ENCODE peak calls at places on chromosomes 16 and 17, in four cellular contexts. One of them, this sample, is unnamed.

GRCh38 chr16:324451-325334 is 27.8 kb downstream of the AXIN1 start:
- DNase-seq in PC-9: no peak
- DNase-seq in HCT116: no peak
- DNase-seq in fibroblast of lung: no peak
- DNase-seq in this sample: no peak

GRCh38 chr16:24673155-24673554 is 56.3 kb upstream of the TNRC6A start:
- DNase-seq in PC-9: no peak
- DNase-seq in HCT116: no peak
- DNase-seq in fibroblast of lung: no peak
- DNase-seq in this sample: no peak

GRCh38 chr17:83125515-83126274 is 46.3 kb downstream of the METRNL start:
- DNase-seq in PC-9: peak; percentile 60
- DNase-seq in HCT116: no peak
- DNase-seq in fibroblast of lung: no peak
- DNase-seq in this sample: no peak

GRCh38 chr17:32568673-32569072 is 81.9 kb downstream of the CDK5R1 start:
- DNase-seq in PC-9: no peak
- DNase-seq in HCT116: no peak
- DNase-seq in fibroblast of lung: no peak
- DNase-seq in this sample: no peak

GRCh38 chr17:51580869-51581268 is 320.5 kb downstream of the UTP18 start:
- DNase-seq in PC-9: no peak
- DNase-seq in HCT116: no peak
- DNase-seq in fibroblast of lung: no peak
- DNase-seq in this sample: no peak

GRCh38 chr17:82334622-82335394 is 1.2 kb upstream of the SECTM1 start:
- DNase-seq in PC-9: peak; percentile 50
- DNase-seq in HCT116: no peak
- DNase-seq in fibroblast of lung: peak; percentile 46
- DNase-seq in this sample: no peak

GRCh38 chr17:30379303-30380105 is 777 bp downstream of the CPD start:
- DNase-seq in PC-9: no peak
- DNase-seq in HCT116: no peak
- DNase-seq in fibroblast of lung: no peak
- DNase-seq in this sample: peak; percentile 14

GRCh38 chr16:9033125-9033830 is 58.2 kb upstream of the HAPSTR1 start:
- DNase-seq in PC-9: peak; percentile 59
- DNase-seq in HCT116: peak; percentile 74
- DNase-seq in fibroblast of lung: peak; percentile 78
- DNase-seq in this sample: peak; percentile 82

GRCh38 chr17:67558740-67559380 is 158.9 kb upstream of the NOL11 start:
- DNase-seq in PC-9: no peak
- DNase-seq in HCT116: no peak
- DNase-seq in fibroblast of lung: no peak
- DNase-seq in this sample: no peak

GRCh38 chr17:44794699-44795413 is 35.2 kb downstream of the GJC1 start:
- DNase-seq in PC-9: peak; percentile 83
- DNase-seq in HCT116: peak; percentile 73
- DNase-seq in fibroblast of lung: peak; percentile 86
- DNase-seq in this sample: peak; percentile 68

GRCh38 chr17:68600123-68600880 is 865 bp downstream of the FAM20A start:
- DNase-seq in PC-9: no peak
- DNase-seq in HCT116: no peak
- DNase-seq in fibroblast of lung: no peak
- DNase-seq in this sample: no peak
- TF ChIP-seq EZH2 in PC-9: no peak
- TF ChIP-seq EZH2 in HCT116: no peak
- TF ChIP-seq EZH2 in fibroblast of lung: peak; percentile 90
- TF ChIP-seq EZH2 in this sample: peak; percentile 96

GRCh38 chr17:71334041-71334781 is 786.6 kb upstream of the SOX9 start:
- DNase-seq in PC-9: no peak
- DNase-seq in HCT116: no peak
- DNase-seq in fibroblast of lung: peak; percentile 39
- DNase-seq in this sample: no peak
- H3K27ac ChIP-seq in PC-9: no peak overlapping the region
- H3K27ac ChIP-seq in HCT116: no peak overlapping the region
- H3K27ac ChIP-seq in fibroblast of lung: no peak overlapping the region
- H3K27ac ChIP-seq in this sample: no peak overlapping the region

GRCh38 chr16:54286330-54287017 is at the start of gene IRX3:
- DNase-seq in PC-9: peak; percentile 88
- DNase-seq in HCT116: peak; percentile 66
- DNase-seq in fibroblast of lung: peak; percentile 43
- DNase-seq in this sample: peak; percentile 97
- TF ChIP-seq EZH2 in PC-9: no peak
- TF ChIP-seq EZH2 in HCT116: no peak
- TF ChIP-seq EZH2 in fibroblast of lung: peak; percentile 71
- TF ChIP-seq EZH2 in this sample: no peak

DNA sequence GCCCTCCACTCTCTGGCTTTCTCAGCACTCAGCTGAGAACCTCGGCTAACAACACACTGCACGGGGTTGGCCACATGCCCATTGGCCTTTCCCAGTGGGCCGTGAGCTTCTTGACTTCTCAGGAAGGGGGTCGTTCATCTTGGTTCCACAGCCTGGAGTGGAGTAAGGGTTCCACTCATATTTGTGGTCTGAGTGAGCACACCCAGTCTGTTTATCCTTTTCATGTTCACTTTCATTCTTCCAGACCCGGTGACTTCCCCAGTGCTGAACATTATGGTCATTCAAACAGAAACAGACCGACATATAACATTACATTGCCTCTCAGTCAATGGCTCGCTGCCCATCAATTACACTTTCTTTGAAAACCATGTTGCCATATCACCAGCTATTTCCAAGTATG is 8.2 kb downstream of the MILR1 start:
- DNase-seq in PC-9: no peak
- DNase-seq in HCT116: no peak
- DNase-seq in fibroblast of lung: peak; percentile 63
- DNase-seq in this sample: no peak
- H3K27ac ChIP-seq in PC-9: no peak overlapping the region
- H3K27ac ChIP-seq in HCT116: no peak overlapping the region
- H3K27ac ChIP-seq in fibroblast of lung: peak overlapping the region; percentile 52
- H3K27ac ChIP-seq in this sample: no peak overlapping the region

DNA sequence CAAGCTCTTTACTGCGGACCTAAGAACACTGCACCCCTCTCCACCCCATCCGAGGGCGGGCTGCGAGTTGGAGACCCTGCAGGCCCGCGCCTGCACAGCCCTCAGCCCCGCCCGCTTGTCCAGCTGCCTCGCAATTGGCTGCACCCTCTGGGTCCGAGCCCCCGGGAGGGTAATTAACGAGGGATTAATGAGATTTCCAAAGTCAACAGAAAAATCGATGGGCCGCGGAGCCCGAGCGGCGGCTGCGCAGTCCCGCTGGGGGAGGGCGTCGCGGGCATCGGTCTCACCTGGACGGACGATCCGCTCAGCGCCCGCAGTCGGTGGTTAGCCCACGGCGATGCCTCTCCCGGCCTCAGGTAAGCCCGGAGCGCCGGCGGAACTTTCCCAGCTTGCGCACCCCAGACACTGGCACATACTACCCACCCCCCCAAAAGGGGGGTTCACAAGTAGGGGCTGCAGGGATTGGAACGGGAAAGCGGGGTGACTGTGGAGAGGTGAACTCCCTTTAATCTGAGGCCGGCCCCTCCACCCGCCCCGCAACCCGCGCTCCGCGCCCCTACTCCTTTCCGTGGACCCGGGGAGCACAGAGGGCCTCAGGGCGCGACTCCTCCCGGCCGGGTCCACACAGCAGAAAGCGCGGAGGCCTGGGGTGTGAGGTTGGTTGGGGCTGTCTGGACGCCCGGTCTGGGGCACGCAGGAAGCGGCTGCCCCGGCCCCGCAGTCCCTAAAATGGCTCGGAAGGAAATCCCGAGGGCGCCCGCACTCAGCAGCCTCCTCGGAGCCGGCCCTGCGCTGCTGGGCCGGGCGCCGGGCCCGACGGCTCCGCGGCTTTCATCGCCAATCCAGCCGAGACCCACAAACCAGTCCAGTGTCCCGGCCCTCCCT is at the start of gene OTOP3:
- DNase-seq in PC-9: no peak
- DNase-seq in HCT116: no peak
- DNase-seq in fibroblast of lung: no peak
- DNase-seq in this sample: no peak
- TF ChIP-seq EZH2 in PC-9: no peak
- TF ChIP-seq EZH2 in HCT116: no peak
- TF ChIP-seq EZH2 in fibroblast of lung: peak; percentile 28
- TF ChIP-seq EZH2 in this sample: peak; percentile 94

GRCh38 chr16:11909653-11910551 is 5.9 kb downstream of the GSPT1 start:
- DNase-seq in PC-9: no peak
- DNase-seq in HCT116: no peak
- DNase-seq in fibroblast of lung: no peak
- DNase-seq in this sample: no peak
- H3K27ac ChIP-seq in PC-9: no peak overlapping the region
- H3K27ac ChIP-seq in HCT116: no peak overlapping the region
- H3K27ac ChIP-seq in fibroblast of lung: no peak overlapping the region
- H3K27ac ChIP-seq in this sample: peak overlapping the region; percentile 49

DNA sequence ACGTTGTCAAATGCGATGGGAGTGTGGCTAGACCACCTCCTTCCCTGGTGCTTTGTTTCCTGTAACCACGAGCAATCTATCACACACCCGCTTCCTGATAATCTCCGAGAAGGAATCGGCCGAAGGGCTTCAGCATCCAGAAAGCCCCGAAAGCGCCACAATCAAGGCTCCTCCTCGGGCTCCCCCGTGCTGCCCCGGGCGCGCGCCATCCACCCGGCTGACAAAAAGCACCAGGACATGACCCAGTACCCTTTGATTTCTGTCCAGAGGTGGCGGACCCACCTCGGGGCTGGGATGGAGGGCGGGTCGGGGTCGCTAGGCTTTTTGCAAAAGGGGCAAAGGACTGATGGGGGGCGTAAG is 742 bp upstream of the ARMC7 start:
- DNase-seq in PC-9: no peak
- DNase-seq in HCT116: no peak
- DNase-seq in fibroblast of lung: no peak
- DNase-seq in this sample: no peak
- TF ChIP-seq EZH2 in PC-9: no peak
- TF ChIP-seq EZH2 in HCT116: no peak
- TF ChIP-seq EZH2 in fibroblast of lung: no peak
- TF ChIP-seq EZH2 in this sample: no peak

GRCh38 chr16:17287401-17287800 is 183.4 kb downstream of the XYLT1 start:
- DNase-seq in PC-9: no peak
- DNase-seq in HCT116: no peak
- DNase-seq in fibroblast of lung: no peak
- DNase-seq in this sample: no peak
- H3K27ac ChIP-seq in PC-9: no peak overlapping the region
- H3K27ac ChIP-seq in HCT116: no peak overlapping the region
- H3K27ac ChIP-seq in fibroblast of lung: no peak overlapping the region
- H3K27ac ChIP-seq in this sample: no peak overlapping the region

GRCh38 chr17:81091774-81092517 is 57.0 kb downstream of the BAIAP2 start:
- DNase-seq in PC-9: no peak
- DNase-seq in HCT116: no peak
- DNase-seq in fibroblast of lung: no peak
- DNase-seq in this sample: no peak
- TF ChIP-seq EZH2 in PC-9: no peak
- TF ChIP-seq EZH2 in HCT116: no peak
- TF ChIP-seq EZH2 in fibroblast of lung: no peak
- TF ChIP-seq EZH2 in this sample: no peak

DNA sequence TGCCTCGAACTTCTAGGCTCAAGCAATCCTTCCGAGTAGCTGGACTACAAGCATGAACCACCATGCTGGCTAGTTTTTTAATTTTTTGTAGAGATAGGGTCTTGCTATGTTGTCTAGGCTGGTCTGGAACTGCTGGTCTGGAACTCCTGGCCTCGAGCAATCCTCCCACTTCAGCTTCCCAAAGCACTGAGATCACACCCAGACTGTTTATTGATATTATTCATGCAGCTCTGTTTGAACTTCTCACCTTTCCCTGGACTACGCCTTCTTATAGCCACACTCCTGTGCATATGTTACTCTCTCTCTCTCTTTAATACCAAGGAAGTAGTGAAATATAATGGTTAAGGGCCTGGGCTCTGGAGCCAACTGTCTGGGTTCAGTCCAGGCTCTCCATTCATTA is 4.6 kb downstream of the COG7 start:
- DNase-seq in PC-9: peak; percentile 75
- DNase-seq in HCT116: no peak
- DNase-seq in fibroblast of lung: no peak
- DNase-seq in this sample: no peak
- H3K27ac ChIP-seq in PC-9: no peak overlapping the region
- H3K27ac ChIP-seq in HCT116: no peak overlapping the region
- H3K27ac ChIP-seq in fibroblast of lung: no peak overlapping the region
- H3K27ac ChIP-seq in this sample: no peak overlapping the region